ENCODE peak calls at places on chromosome 20, in five cellular contexts. I is lower lobe of right lung, A is GM06990, P is epithelial cell of esophagus, X is thyroid gland. Z is an unnamed sample.
A peak's percentile ranks its signal among the peaks of the same experiment; 100 is the strongest.

GRCh38 chr20:40687384-40688128 is 1.5 kb downstream of the MAFB start:
- DNase-seq in I (peak; percentile 87), P (peak; percentile 80), A (no peak), X (peak; percentile 97), Z (no peak)

GRCh38 chr20:15976047-15976731 is 597.1 kb downstream of the KIF16B start:
- DNase-seq in I (no peak), A (no peak), X (no peak), P (no peak), Z (no peak)

GRCh38 chr20:43262341-43262740 is 72.6 kb upstream of the PTPRT start:
- DNase-seq in I (no peak), P (no peak), A (no peak), X (no peak), Z (no peak)

GRCh38 chr20:31839782-31840487 is 5.5 kb downstream of the FOXS1 start:
- DNase-seq in I (no peak), X (no peak), P (no peak), A (no peak), Z (no peak)

GRCh38 chr20:44660506-44660905 is 9.0 kb upstream of the ADA start:
- DNase-seq in P (peak; percentile 56), X (no peak), A (no peak), I (no peak), Z (no peak)

GRCh38 chr20:4011226-4011975 is 4.0 kb downstream of the RNF24 start:
- DNase-seq in P (peak; percentile 49), A (no peak), X (no peak), I (no peak), Z (no peak)

GRCh38 chr20:33893314-33893713 is 82.2 kb downstream of the CHMP4B start:
- DNase-seq in I (no peak), P (peak; percentile 70), X (no peak), A (no peak), Z (no peak)

GRCh38 chr20:32820698-32821378 is 1.1 kb downstream of the MAPRE1 start:
- DNase-seq in P (no peak), I (no peak), A (no peak), X (no peak), Z (no peak)

GRCh38 chr20:64116016-64116415 is 8.7 kb upstream of the NPBWR2 start:
- DNase-seq in A (no peak), X (no peak), P (no peak), I (peak; percentile 42), Z (no peak)

GRCh38 chr20:22288156-22288555 is 296.2 kb downstream of the FOXA2 start:
- DNase-seq in X (no peak), A (no peak), I (no peak), P (no peak), Z (no peak)

GRCh38 chr20:61516398-61517208 is 264.5 kb downstream of the CDH4 start:
- DNase-seq in X (no peak), I (no peak), P (no peak), A (no peak), Z (no peak)

GRCh38 chr20:44104807-44105517 is 82.0 kb downstream of the JPH2 start:
- DNase-seq in A (no peak), X (peak; percentile 40), P (peak; percentile 87), I (no peak), Z (peak; percentile 41)

GRCh38 chr20:62477669-62478450 is 2.1 kb upstream of the GATA5 start:
- DNase-seq in X (no peak), P (no peak), A (no peak), I (no peak), Z (no peak)

GRCh38 chr20:53124075-53124532 is 151.9 kb downstream of the TSHZ2 start:
- DNase-seq in A (no peak), X (peak; percentile 5), P (no peak), I (no peak), Z (no peak)

GRCh38 chr20:5848711-5849505 is 98.7 kb downstream of the SHLD1 start:
- DNase-seq in I (no peak), X (no peak), P (peak; percentile 29), A (no peak), Z (no peak)

GRCh38 chr20:34824861-34825529 is 456 bp downstream of the NCOA6 start:
- DNase-seq in P (peak; percentile 55), A (peak; percentile 80), I (peak; percentile 79), X (peak; percentile 63), Z (peak; percentile 81)

GRCh38 chr20:21714297-21715192 is 9.1 kb downstream of the PAX1 start:
- DNase-seq in X (no peak), A (no peak), P (no peak), I (no peak), Z (no peak)

GRCh38 chr20:40702504-40702903 is 13.5 kb upstream of the MAFB start:
- DNase-seq in A (no peak), P (no peak), I (no peak), X (no peak), Z (no peak)

GRCh38 chr20:44461142-44461802 is 14.4 kb upstream of the TTPAL start:
- DNase-seq in I (no peak), A (no peak), X (no peak), P (no peak), Z (no peak)

GRCh38 chr20:62475027-62475818 is 572 bp downstream of the GATA5 start:
- DNase-seq in P (no peak), A (no peak), X (no peak), I (no peak), Z (no peak)

GRCh38 chr20:36878913-36879312 is 3.0 kb downstream of the TLDC2 start:
- DNase-seq in I (peak; percentile 34), P (no peak), X (no peak), A (no peak), Z (no peak)

GRCh38 chr20:57062696-57063270 is 203.7 kb downstream of the BMP7 start:
- DNase-seq in I (no peak), P (no peak), X (no peak), A (no peak), Z (no peak)

GRCh38 chr20:20491110-20491783 is 123.3 kb downstream of the INSM1 start:
- DNase-seq in P (peak; percentile 45), I (no peak), X (no peak), A (no peak), Z (no peak)

GRCh38 chr20:34578040-34578439 is 19.5 kb downstream of the MAP1LC3A start:
- DNase-seq in I (no peak), P (no peak), A (no peak), X (no peak), Z (no peak)

DNA sequence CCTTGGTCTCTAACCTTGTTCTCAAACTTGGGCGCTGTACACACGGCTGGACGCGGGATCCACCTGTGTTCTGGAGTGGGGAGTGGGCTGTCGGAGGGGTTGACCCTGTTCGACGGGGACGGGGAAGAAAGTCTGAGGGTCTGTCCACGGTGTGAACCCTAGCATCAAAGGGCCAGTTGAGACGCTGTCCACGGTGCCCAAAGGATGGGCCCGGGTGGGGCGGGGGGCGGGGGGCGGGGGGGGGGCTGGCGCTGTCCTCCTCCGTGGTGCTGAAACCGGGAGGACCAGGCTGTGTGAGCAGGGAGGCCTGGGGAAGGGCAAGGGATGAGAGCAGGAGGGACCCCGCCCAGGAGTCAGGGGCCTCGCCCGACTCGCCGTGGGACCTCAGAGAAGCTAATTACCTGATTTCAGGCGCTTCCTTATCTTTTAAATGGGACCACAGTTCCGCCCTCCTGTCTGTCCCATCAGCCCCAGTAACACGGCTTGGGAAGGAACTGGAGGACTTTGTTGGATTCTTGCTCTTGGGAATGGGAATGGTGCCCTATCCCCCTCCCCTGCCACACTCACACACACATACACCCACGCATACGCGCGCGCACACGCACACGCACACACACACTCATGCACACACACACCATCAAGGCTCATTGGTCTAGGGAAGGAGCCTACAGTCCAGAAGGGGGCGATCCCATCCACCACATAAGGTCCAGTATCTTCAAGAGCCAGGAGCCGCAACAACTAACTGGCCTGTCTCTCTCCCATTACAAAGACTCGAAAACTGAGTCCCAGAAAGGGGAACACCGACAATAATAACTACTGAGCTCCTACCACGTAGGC is 1.0 kb upstream of the VSTM2L start:
- DNase-seq in X (peak; percentile 38), A (peak; percentile 51), P (peak; percentile 80), I (no peak), Z (peak; percentile 62)
- TF ChIP-seq CTCF in X (no peak), A (peak; percentile 78), P (peak; percentile 48), I (peak; percentile 24), Z (peak; percentile 46)

DNA sequence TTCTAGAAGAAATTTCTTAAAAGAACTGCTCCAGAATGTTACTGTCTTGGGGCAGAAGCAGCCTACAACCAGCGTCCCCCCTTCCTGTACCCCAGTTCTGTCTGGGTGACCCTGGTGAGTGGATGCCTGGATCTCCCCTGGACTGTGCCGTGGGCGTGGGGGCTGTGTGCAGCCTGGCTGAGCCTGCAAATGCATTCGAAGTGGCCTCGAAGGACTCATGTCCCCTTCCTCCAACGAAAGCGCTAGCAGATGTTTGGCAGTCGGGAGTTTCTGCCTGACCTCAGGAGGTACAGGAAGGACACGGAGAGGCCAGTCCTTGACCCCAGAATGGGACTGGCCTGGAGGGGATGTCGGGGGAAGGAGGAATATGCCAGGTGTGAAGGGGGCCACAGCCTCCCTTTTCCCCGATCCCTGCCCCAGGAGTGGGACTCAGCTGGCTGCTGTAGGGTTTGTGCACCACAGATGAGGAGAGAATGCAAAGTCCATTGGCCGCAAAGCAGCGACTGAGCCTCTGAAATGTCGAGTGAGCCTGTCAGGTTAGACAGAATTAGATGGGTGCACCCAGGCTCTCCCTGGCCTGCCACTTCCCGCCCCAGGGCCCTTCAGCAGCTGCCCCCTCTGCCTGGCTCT is 45.6 kb downstream of the APCDD1L start:
- DNase-seq in A (no peak), I (no peak), X (no peak), P (no peak), Z (no peak)
- TF ChIP-seq CTCF in A (no peak), I (no peak), X (no peak), P (no peak), Z (no peak)

GRCh38 chr20:46706242-46706641 is 3.2 kb upstream of the SLC2A10 start:
- DNase-seq in A (no peak), P (no peak), I (no peak), X (no peak), Z (no peak)

GRCh38 chr20:46709055-46709458 is 392 bp upstream of the SLC2A10 start:
- DNase-seq in I (no peak), X (peak; percentile 32), P (peak; percentile 45), A (no peak), Z (no peak)

GRCh38 chr20:46710149-46710913 is 882 bp downstream of the SLC2A10 start:
- DNase-seq in P (no peak), A (no peak), X (no peak), I (no peak), Z (no peak)

GRCh38 chr20:46709459-46710148 is at the start of gene SLC2A10:
- DNase-seq in A (no peak), I (peak; percentile 66), P (no peak), X (peak; percentile 77), Z (peak; percentile 85)

GRCh38 chr20:46708172-46708860 is 1.1 kb upstream of the SLC2A10 start:
- DNase-seq in X (peak; percentile 95), I (no peak), P (peak; percentile 67), A (no peak), Z (peak; percentile 44)
- TF ChIP-seq CTCF in X (peak; percentile 45), I (no peak), P (peak; percentile 67), A (peak; percentile 11), Z (no peak)

DNA sequence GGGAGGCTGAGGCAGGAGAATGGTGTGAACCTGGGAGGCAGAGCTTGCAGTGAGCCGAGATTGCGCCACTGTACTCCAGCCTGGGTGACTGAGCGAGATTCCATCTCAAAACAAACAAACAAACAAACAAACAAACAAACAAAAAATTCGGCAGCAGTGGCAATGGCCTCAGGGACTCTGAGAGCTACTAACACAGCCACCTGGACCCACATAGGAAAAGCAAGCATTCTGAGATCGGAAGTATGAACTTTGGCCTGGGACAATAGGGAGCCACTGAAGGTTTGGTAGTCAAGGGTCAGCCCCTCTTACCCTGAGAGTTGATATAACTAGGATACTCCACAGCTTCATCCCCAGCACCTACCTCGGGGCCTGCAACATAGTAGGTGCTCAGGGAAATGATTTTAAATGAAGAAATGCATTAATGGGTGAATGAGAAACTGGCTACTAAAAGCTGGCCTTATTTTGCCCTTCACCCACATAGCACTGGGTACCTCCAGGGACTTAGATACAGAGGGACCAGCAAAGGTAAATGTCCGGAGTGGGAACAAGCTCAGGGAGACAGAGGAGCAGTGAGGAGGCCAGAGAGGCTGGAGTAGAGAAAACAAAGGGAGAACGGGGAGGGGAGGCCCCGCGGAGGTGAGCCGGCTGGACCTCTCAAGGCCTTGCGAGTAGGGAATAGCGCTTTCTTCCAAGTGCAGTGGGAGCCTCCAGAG is 46.6 kb upstream of the PTGIS start:
- DNase-seq in I (no peak), P (no peak), X (no peak), A (no peak), Z (no peak)
- TF ChIP-seq CTCF in I (no peak), P (no peak), X (no peak), A (no peak), Z (no peak)

Z was measured in Calu3.